ENCODE peak calls at places on chromosomes 13 and 19, in eight cellular contexts. S is neuronal stem cell; A is RWPE2; U is uterus; Y is trophoblast cell; Z is effector memory CD4-positive, alpha-beta T cell; V is osteoblast; L is CD8-positive, alpha-beta T cell. H is an unnamed sample.

GRCh38 chr19:35332817-35333216 is 3.8 kb downstream of the CD22 start:
- DNase-seq in Y (no peak), S (no peak), L (peak; percentile 62), A (no peak), Z (no peak), U (no peak), V (peak; percentile 27), H (peak; percentile 23)

GRCh38 chr19:33828266-33829075 is 31.8 kb downstream of the KCTD15 start:
- DNase-seq in S (no peak), Z (no peak), Y (no peak), L (peak; percentile 31), V (no peak), A (no peak), U (no peak), H (no peak)

GRCh38 chr13:76523740-76524382 is 362.3 kb downstream of the KCTD12 start:
- DNase-seq in Y (no peak), U (no peak), A (no peak), S (no peak), V (no peak), L (no peak), Z (no peak), H (no peak)

GRCh38 chr13:24619302-24619701 is 60.9 kb upstream of the ATP12A start:
- DNase-seq in Z (no peak), U (no peak), S (no peak), A (no peak), Y (no peak), V (no peak), L (no peak), H (no peak)

GRCh38 chr19:2454962-2455409 is 1.8 kb downstream of the LMNB2 start:
- DNase-seq in V (peak; percentile 60), U (no peak), Y (no peak), Z (no peak), S (no peak), A (no peak), L (no peak), H (no peak)

GRCh38 chr19:3969435-3970312 is 1.2 kb downstream of the DAPK3 start:
- DNase-seq in Z (no peak), A (peak; percentile 91), U (no peak), S (peak; percentile 33), Y (peak; percentile 91), L (no peak), V (peak; percentile 96), H (no peak)

GRCh38 chr19:55606817-55607216 is 1.4 kb downstream of the ZNF865 start:
- DNase-seq in V (peak; percentile 11), Z (no peak), S (no peak), A (no peak), Y (no peak), L (no peak), U (no peak), H (no peak)

GRCh38 chr19:23526302-23526701 is 131.0 kb upstream of the ZNF91 start:
- DNase-seq in Y (no peak), L (no peak), Z (no peak), V (no peak), A (no peak), U (no peak), S (no peak), H (no peak)

GRCh38 chr13:42794572-42795275 is 13.3 kb downstream of the FAM216B start:
- DNase-seq in A (no peak), Z (no peak), L (no peak), S (no peak), Y (no peak), V (no peak), U (no peak), H (no peak)

GRCh38 chr13:29681859-29682258 is 86.4 kb upstream of the SLC7A1 start:
- DNase-seq in Y (no peak), S (no peak), A (no peak), U (no peak), V (no peak), L (no peak), Z (no peak), H (no peak)

GRCh38 chr13:25171517-25172302 is at the start of gene AMER2:
- DNase-seq in Y (peak; percentile 39), U (peak; percentile 24), A (no peak), V (peak; percentile 65), L (no peak), S (peak; percentile 57), Z (no peak), H (no peak)

GRCh38 chr13:48038763-48039162 is 1.2 kb downstream of the NUDT15 start:
- DNase-seq in A (no peak), Y (no peak), U (no peak), L (no peak), S (no peak), Z (no peak), V (no peak), H (no peak)

GRCh38 chr19:38869836-38870607 is 8.1 kb downstream of the RINL start:
- DNase-seq in L (peak; percentile 97), Y (peak; percentile 95), A (no peak), S (peak; percentile 77), U (peak; percentile 81), V (peak; percentile 89), Z (peak; percentile 88), H (peak; percentile 93)

GRCh38 chr13:98653471-98653985 is 76.6 kb upstream of the STK24 start:
- DNase-seq in V (peak; percentile 90), U (peak; percentile 74), L (peak; percentile 80), A (no peak), S (peak; percentile 68), Y (peak; percentile 94), Z (peak; percentile 48), H (peak; percentile 71)

GRCh38 chr19:54462713-54463530 is 656 bp downstream of the LENG9 start:
- DNase-seq in L (peak; percentile 82), Z (peak; percentile 58), S (peak; percentile 59), Y (peak; percentile 65), U (peak; percentile 74), A (no peak), V (peak; percentile 93), H (peak; percentile 72)

GRCh38 chr19:52648336-52648990 is 10.3 kb upstream of the ZNF83 start:
- DNase-seq in V (no peak), A (no peak), Y (peak; percentile 55), S (no peak), U (no peak), Z (no peak), L (no peak), H (no peak)

GRCh38 chr19:33430674-33431277 is 57.3 kb downstream of the CEBPG start:
- DNase-seq in U (peak; percentile 35), V (peak; percentile 96), L (peak; percentile 76), Z (peak; percentile 46), Y (peak; percentile 80), S (peak; percentile 59), A (peak; percentile 42), H (peak; percentile 27)

GRCh38 chr13:66644855-66645460 is 585.2 kb downstream of the PCDH9 start:
- DNase-seq in A (no peak), Y (no peak), L (no peak), U (no peak), V (no peak), S (no peak), Z (no peak), H (no peak)

GRCh38 chr19:44111910-44112463 is 1.2 kb upstream of the ZNF225 start:
- DNase-seq in Y (peak; percentile 8), L (no peak), A (peak; percentile 64), U (no peak), S (peak; percentile 57), V (peak; percentile 60), Z (no peak), H (peak; percentile 15)

GRCh38 chr19:16654151-16654550 is 5.8 kb downstream of the SMIM7 start:
- DNase-seq in A (no peak), L (no peak), V (peak; percentile 84), Y (no peak), S (no peak), U (no peak), Z (no peak), H (no peak)

GRCh38 chr19:5454743-5455142 is 474 bp upstream of the ZNRF4 start:
- DNase-seq in V (no peak), S (no peak), L (no peak), Y (no peak), U (no peak), A (no peak), Z (no peak), H (no peak)

GRCh38 chr19:5200844-5201243 is 139.8 kb downstream of the PTPRS start:
- DNase-seq in A (no peak), Y (peak; percentile 39), L (no peak), U (no peak), S (no peak), Z (no peak), V (no peak), H (no peak)

GRCh38 chr19:47598407-47599349 is 10.3 kb upstream of the BICRA start:
- DNase-seq in V (peak; percentile 94), Z (no peak), A (peak; percentile 84), Y (peak; percentile 85), S (peak; percentile 49), U (peak; percentile 75), L (no peak), H (no peak)

GRCh38 chr13:78958019-78958418 is 299.1 kb upstream of the OBI1 start:
- DNase-seq in Z (no peak), U (no peak), L (no peak), A (no peak), S (no peak), Y (no peak), V (no peak), H (no peak)
- H3K4me1 ChIP-seq in Z (no peaks in the 10 kb centered on the region), U (no peaks in the 10 kb centered on the region), L (no peaks in the 10 kb centered on the region), A (no peaks in the 10 kb centered on the region), S (no peaks in the 10 kb centered on the region), Y (no peaks in the 10 kb centered on the region), V (no peaks in the 10 kb centered on the region), H (no peaks in the 10 kb centered on the region)

DNA sequence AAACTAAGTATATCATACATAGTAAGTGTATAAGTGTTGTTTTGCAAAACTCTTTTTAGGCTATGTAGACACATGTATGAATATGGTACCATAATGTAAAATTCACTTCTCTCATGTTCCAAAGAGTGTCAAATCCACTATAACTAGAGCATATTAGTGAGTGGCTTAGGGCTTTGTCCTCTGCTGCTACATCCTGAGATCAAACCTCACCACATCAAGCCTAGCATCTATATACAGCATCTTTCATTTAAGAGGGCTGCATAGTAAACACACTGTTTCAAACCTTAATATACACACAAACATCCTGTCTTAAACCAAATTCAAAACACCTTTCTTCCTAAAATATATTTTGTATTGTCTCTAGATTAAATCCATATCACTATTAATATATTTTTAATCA is 38.6 kb downstream of the ELF1 start:
- DNase-seq in Z (no peak), Y (no peak), U (no peak), L (no peak), A (no peak), V (no peak), S (no peak), H (peak; percentile 70)
- H3K4me1 ChIP-seq in Z (peaks cover 24% of the 10 kb centered on the region), Y (peaks cover 1% of the 10 kb centered on the region), U (no peaks in the 10 kb centered on the region), L (peaks cover 52% of the 10 kb centered on the region), A (peaks cover 30% of the 10 kb centered on the region), V (peaks cover 13% of the 10 kb centered on the region), S (no peaks in the 10 kb centered on the region), H (peaks cover 58% of the 10 kb centered on the region)

GRCh38 chr19:50739841-50740426 is 16.8 kb downstream of the CLEC11A start:
- DNase-seq in V (no peak), Z (no peak), U (no peak), L (no peak), S (no peak), Y (no peak), A (no peak), H (no peak)
- H3K4me1 ChIP-seq in V (no peaks in the 10 kb centered on the region), Z (no peaks in the 10 kb centered on the region), U (no peaks in the 10 kb centered on the region), L (no peaks in the 10 kb centered on the region), S (no peaks in the 10 kb centered on the region), Y (peaks cover 2% of the 10 kb centered on the region), A (no peaks in the 10 kb centered on the region), H (no peaks in the 10 kb centered on the region)

DNA sequence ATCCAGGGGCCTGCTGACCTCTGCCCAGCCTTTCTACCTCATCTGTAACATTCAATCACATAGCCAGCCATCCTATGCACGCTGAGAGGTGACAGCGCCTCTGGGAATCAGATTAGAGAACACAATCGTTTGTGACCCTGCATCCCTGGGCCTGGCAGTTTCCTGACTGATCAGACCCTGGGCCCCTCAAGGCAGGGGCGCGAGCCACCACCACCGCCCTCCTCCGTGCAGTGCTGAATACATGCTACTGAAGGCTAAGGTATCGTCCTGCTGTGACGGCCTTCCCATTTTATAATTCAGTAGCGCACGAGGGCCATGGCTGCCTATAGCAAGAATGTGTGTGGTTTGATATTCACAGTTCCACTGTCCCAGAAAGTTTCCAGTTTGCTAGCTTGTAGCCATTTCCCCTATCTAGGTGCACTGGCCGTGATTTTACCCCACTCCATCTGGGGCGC is 1.2 kb downstream of the TMTC4 start:
- DNase-seq in Y (no peak), S (no peak), A (no peak), V (no peak), L (no peak), Z (no peak), U (no peak), H (no peak)
- H3K4me1 ChIP-seq in Y (peaks cover 9% of the 10 kb centered on the region), S (peaks cover 8% of the 10 kb centered on the region), A (no peaks in the 10 kb centered on the region), V (peaks cover 11% of the 10 kb centered on the region), L (peaks cover 14% of the 10 kb centered on the region), Z (peaks cover 12% of the 10 kb centered on the region), U (no peaks in the 10 kb centered on the region), H (peaks cover 20% of the 10 kb centered on the region)

H was measured in CD4-positive, CD25-positive, alpha-beta regulatory T cell.